ENCODE peak calls at places on chromosomes 12 and 14, in seven cellular contexts. E is sigmoid colon, X is tibial nerve, Z is suprapubic skin, Q is A549, I is ovary, K is K562. S is an unnamed sample.

GRCh38 chr14:103318750-103319419 is 15.2 kb upstream of the EIF5 start:
- DNase-seq in E (no peak), X (no peak), Z (no peak), Q (no peak), I (no peak), K (no peak), S (no peak)

GRCh38 chr12:23493690-23494101 is 455.8 kb downstream of the SOX5 start:
- DNase-seq in E (no peak), X (no peak), Z (no peak), Q (no peak), I (no peak), K (no peak), S (no peak)

GRCh38 chr12:84791444-84791843 is 121.2 kb downstream of the SLC6A15 start:
- DNase-seq in E (no peak), X (no peak), Z (no peak), Q (no peak), I (no peak), K (no peak), S (no peak)

GRCh38 chr12:19683178-19683927 is 244.1 kb downstream of the AEBP2 start:
- DNase-seq in E (no peak), X (no peak), Z (no peak), Q (peak; percentile 33), I (no peak), K (no peak), S (no peak)

GRCh38 chr12:116979109-116979508 is 68.4 kb downstream of the FBXW8 start:
- DNase-seq in E (no peak), X (no peak), Z (no peak), Q (no peak), I (no peak), K (no peak), S (peak; percentile 56)

GRCh38 chr12:104519190-104519857 is 62.6 kb downstream of the CHST11 start:
- DNase-seq in E (no peak), X (no peak), Z (no peak), Q (no peak), I (no peak), K (no peak), S (no peak)

GRCh38 chr14:21300892-21301291 is 21.0 kb downstream of the RPGRIP1 start:
- DNase-seq in E (no peak), X (no peak), Z (no peak), Q (no peak), I (no peak), K (no peak), S (peak; percentile 83)

GRCh38 chr12:101696477-101697196 is 803 bp upstream of the CHPT1 start:
- DNase-seq in E (peak; percentile 81), X (peak; percentile 54), Z (peak; percentile 85), Q (peak; percentile 6), I (no peak), K (peak; percentile 86), S (peak; percentile 48)

GRCh38 chr14:22726012-22726411 is 40.5 kb upstream of the OXA1L start:
- DNase-seq in E (no peak), X (no peak), Z (no peak), Q (no peak), I (no peak), K (no peak), S (no peak)

GRCh38 chr14:76510255-76510654 is 134.3 kb downstream of the ESRRB start:
- DNase-seq in E (no peak), X (no peak), Z (no peak), Q (no peak), I (no peak), K (no peak), S (no peak)

GRCh38 chr12:51864701-51865469 is 16.4 kb upstream of the FIGNL2 start:
- DNase-seq in E (no peak), X (no peak), Z (no peak), Q (no peak), I (no peak), K (no peak), S (peak; percentile 52)

DNA sequence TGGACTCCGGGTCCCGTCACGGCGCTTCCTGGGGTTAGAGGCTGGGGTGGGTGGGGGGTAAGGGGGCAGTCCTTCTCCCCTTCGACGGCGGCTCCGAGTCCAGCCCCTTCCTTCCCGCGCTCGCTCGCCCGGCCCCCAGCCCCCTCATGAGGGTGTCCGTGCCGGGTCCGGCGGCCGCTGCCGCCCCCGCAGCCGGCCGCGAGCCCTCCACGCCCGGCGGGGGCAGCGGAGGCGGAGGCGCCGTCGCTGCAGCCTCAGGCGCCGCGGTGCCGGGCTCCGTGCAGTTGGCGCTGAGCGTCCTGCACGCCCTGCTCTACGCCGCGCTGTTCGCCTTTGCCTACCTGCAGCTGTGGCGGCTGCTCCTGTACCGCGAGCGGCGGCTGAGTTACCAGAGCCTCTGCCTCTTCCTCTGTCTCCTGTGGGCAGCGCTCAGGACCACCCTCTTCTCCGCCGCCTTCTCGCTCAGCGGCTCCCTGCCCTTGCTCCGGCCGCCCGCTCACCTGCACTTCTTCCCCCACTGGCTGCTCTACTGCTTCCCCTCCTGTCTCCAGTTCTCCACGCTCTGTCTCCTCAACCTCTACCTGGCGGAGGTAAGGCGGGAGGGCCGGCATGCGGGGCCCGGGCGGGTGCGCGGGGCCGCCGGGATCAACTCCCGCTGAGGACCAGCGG is 500 bp downstream of the GPR137C start:
- DNase-seq in E (peak; percentile 75), X (no peak), Z (peak; percentile 81), Q (no peak), I (peak; percentile 60), K (no peak), S (no peak)
- TF ChIP-seq EP300 in E (no peak), X (no peak), Z (no peak), Q (no peak), I (no peak), K (no peak), S (no peak)

GRCh38 chr14:36582011-36582873 is at the start of gene NKX2-8:
- DNase-seq in E (no peak), X (no peak), Z (no peak), Q (peak; percentile 49), I (no peak), K (no peak), S (peak; percentile 30)

GRCh38 chr14:36579573-36580140 is 2.8 kb downstream of the NKX2-8 start:
- DNase-seq in E (peak; percentile 63), X (no peak), Z (no peak), Q (no peak), I (no peak), K (no peak), S (peak; percentile 16)

GRCh38 chr14:36580141-36580855 is 2.1 kb downstream of the NKX2-8 start:
- DNase-seq in E (no peak), X (no peak), Z (no peak), Q (no peak), I (no peak), K (no peak), S (peak; percentile 21)

GRCh38 chr14:36582874-36583241 is 444 bp upstream of the NKX2-8 start:
- DNase-seq in E (no peak), X (no peak), Z (no peak), Q (no peak), I (no peak), K (no peak), S (peak; percentile 11)

DNA sequence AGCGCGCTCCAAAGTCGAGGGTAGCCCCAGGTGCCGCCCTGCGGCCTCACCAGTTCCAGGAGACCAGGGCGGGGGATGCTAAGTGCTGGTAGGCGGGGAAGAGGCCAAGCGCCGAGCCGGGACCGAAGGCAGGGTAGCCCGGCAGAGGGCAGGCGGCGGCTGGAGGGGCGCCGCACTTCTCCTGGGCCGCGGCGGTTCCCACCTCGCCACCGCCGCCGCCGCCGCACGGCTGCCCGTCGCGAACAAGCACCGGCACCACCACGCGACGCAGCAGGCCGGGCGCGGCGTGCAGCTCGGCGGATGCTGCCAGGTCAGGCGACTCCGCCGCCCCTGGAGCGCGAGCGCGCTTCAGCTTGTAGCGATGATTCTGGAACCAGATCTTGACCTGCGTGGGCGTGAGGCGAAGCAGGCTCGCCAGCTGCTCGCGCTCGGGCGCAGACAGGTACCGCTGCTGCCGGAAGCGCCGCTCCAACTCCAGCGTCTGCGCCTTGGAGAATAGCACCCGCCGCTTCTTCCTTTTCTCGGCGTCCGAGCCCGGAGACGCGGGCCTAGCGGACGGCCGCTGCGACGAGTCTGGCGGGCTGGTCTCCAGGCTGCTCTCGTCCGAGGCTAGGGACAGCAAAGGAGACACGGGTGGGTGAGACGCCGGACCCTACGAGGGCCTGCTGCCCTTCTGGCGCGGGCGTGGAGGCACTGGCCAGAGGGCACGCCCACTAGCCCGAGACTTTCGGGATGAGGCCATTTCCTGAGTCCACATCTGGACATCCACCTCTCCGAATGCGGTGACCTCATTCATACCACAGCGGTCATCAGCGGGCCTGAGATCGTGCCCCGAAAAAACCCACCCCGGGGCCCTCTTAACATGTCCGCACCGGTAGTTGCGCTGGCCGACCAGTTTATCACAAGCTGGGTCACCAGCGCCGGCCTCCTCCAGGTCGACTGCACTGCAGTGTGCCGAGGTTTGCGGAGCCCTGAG is 1.3 kb downstream of the NKX2-8 start:
- DNase-seq in E (no peak), X (no peak), Z (no peak), Q (peak; percentile 45), I (peak; percentile 17), K (no peak), S (peak; percentile 43)
- TF ChIP-seq EP300 in E (no peak), X (no peak), Z (no peak), Q (no peak), I (no peak), K (no peak), S (no peak)

DNA sequence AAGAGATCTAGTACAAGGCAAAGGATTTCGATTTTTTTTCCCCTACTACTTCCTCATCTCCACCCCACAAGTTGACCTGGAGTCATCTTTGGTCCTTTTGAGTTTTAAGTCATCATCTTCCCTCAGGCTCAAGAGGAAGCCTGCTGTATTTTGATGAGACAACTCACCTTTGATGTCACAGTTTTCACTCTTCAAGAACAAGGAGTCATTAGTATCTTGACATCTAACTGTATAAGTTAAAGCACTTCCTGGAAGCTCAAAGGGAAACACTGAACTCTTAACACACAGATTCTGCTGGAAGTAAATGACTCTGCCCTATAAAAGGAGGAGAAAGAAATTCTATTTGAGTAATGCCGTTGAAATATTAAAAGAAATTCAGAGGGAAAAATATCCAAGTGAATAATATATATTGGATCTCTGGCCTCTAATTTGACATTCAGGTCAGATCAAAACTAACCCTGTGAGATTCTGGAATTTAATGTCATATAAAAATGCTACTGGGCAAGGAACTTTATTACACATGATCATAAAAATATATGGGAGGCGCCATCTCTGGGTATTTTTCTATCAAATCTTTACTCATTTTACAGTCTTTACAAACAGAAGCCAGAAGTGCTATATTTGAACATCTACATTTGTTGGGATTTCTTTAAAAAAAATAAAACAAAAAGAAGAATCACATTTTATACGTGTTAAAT is 435.0 kb downstream of the NRXN3 start:
- DNase-seq in E (no peak), X (no peak), Z (no peak), Q (no peak), I (no peak), K (no peak), S (no peak)
- TF ChIP-seq EP300 in E (no peak), X (no peak), Z (no peak), Q (no peak), I (no peak), K (no peak), S (no peak)

GRCh38 chr12:64088431-64089349 is 133.4 kb downstream of the KICS2 start:
- DNase-seq in E (peak; percentile 82), X (peak; percentile 86), Z (no peak), Q (peak; percentile 88), I (peak; percentile 36), K (peak; percentile 10), S (peak; percentile 37)
- TF ChIP-seq EP300 in E (no peak), X (peak; percentile 92), Z (no peak), Q (no peak), I (no peak), K (no peak), S (peak; percentile 56)

S was measured in SK-N-SH.